ENCODE peak calls at places on chromosomes 1 and 21, in seven cellular contexts. K, X, W, Z, M, V and I are unnamed samples.

GRCh38 chr1:37476460-37477197 is 2.2 kb downstream of the ZC3H12A start:
- DNase-seq in K (peak; percentile 94), X (peak; percentile 76), W (peak; percentile 81), Z (peak; percentile 74), M (no peak), V (no peak), I (peak; percentile 60)

GRCh38 chr21:34845521-34846213 is 176.9 kb downstream of the CLIC6 start:
- DNase-seq in K (peak; percentile 87), X (no peak), W (no peak), Z (peak; percentile 95), M (peak; percentile 80), V (peak; percentile 51), I (peak; percentile 75)

GRCh38 chr1:24995121-24995520 is 65.0 kb upstream of the RUNX3 start:
- DNase-seq in K (no peak), X (peak; percentile 26), W (no peak), Z (no peak), M (no peak), V (no peak), I (no peak)

GRCh38 chr1:93964777-93965200 is 55.6 kb upstream of the GCLM start:
- DNase-seq in K (peak; percentile 90), X (no peak), W (no peak), Z (peak; percentile 40), M (peak; percentile 12), V (no peak), I (no peak)

GRCh38 chr21:15896501-15896900 is 166.7 kb downstream of the USP25 start:
- DNase-seq in K (no peak), X (no peak), W (no peak), Z (no peak), M (no peak), V (no peak), I (no peak)

GRCh38 chr1:230095938-230096337 is 28.9 kb downstream of the GALNT2 start:
- DNase-seq in K (no peak), X (no peak), W (no peak), Z (no peak), M (no peak), V (no peak), I (no peak)

GRCh38 chr1:195721210-195721971 is 886.8 kb downstream of the KCNT2 start:
- DNase-seq in K (no peak), X (no peak), W (no peak), Z (no peak), M (no peak), V (no peak), I (no peak)

GRCh38 chr21:35619184-35619583 is 441.1 kb downstream of the SETD4 start:
- DNase-seq in K (peak; percentile 68), X (no peak), W (no peak), Z (peak; percentile 43), M (no peak), V (no peak), I (peak; percentile 51)

GRCh38 chr1:201261771-201262547 is 21.3 kb upstream of the PKP1 start:
- DNase-seq in K (no peak), X (no peak), W (peak; percentile 14), Z (no peak), M (no peak), V (no peak), I (no peak)

GRCh38 chr1:93619507-93620168 is 62.0 kb downstream of the BCAR3 start:
- DNase-seq in K (no peak), X (no peak), W (no peak), Z (no peak), M (peak; percentile 21), V (no peak), I (no peak)

GRCh38 chr1:29521438-29521715 is 285.1 kb downstream of the PTPRU start:
- DNase-seq in K (no peak), X (no peak), W (no peak), Z (no peak), M (no peak), V (no peak), I (no peak)

GRCh38 chr1:168736450-168736980 is 7.5 kb upstream of the DPT start:
- DNase-seq in K (no peak), X (no peak), W (no peak), Z (no peak), M (no peak), V (no peak), I (no peak)

GRCh38 chr1:19360026-19360813 is 48.1 kb downstream of the SLC66A1 start:
- DNase-seq in K (no peak), X (no peak), W (no peak), Z (no peak), M (no peak), V (no peak), I (no peak)

GRCh38 chr1:157948547-157949152 is 44.8 kb upstream of the KIRREL1 start:
- DNase-seq in K (peak; percentile 50), X (no peak), W (no peak), Z (peak; percentile 33), M (peak; percentile 46), V (no peak), I (no peak)

GRCh38 chr1:233704125-233704881 is 90.4 kb downstream of the KCNK1 start:
- DNase-seq in K (peak; percentile 10), X (no peak), W (no peak), Z (peak; percentile 15), M (peak; percentile 4), V (no peak), I (no peak)

GRCh38 chr1:200875416-200875815 is 2.6 kb downstream of the GPR25 start:
- DNase-seq in K (no peak), X (no peak), W (no peak), Z (no peak), M (no peak), V (no peak), I (no peak)

GRCh38 chr1:19619697-19620384 is 24.3 kb upstream of the NBL1 start:
- DNase-seq in K (peak; percentile 37), X (no peak), W (no peak), Z (no peak), M (no peak), V (no peak), I (no peak)

GRCh38 chr1:4170548-4170947 is 270.5 kb upstream of the C1orf174 start:
- DNase-seq in K (no peak), X (no peak), W (no peak), Z (no peak), M (no peak), V (no peak), I (no peak)

GRCh38 chr21:43315244-43316137 is 111.4 kb downstream of the SIK1 start:
- DNase-seq in K (no peak), X (peak; percentile 45), W (no peak), Z (no peak), M (no peak), V (no peak), I (no peak)

GRCh38 chr1:95407864-95408291 is 173.9 kb downstream of the RWDD3 start:
- DNase-seq in K (no peak), X (no peak), W (no peak), Z (no peak), M (no peak), V (no peak), I (no peak)

GRCh38 chr1:231069333-231069732 is 29.3 kb upstream of the FAM89A start:
- DNase-seq in K (no peak), X (no peak), W (no peak), Z (no peak), M (no peak), V (no peak), I (no peak)

GRCh38 chr21:28768753-28769152 is 223.9 kb downstream of the LTN1 start:
- DNase-seq in K (no peak), X (no peak), W (no peak), Z (no peak), M (no peak), V (no peak), I (no peak)

GRCh38 chr1:220876511-220877347 is 2.5 kb upstream of the HLX start:
- DNase-seq in K (no peak), X (peak; percentile 56), W (no peak), Z (peak; percentile 55), M (no peak), V (no peak), I (no peak)
- H3K4me3 ChIP-seq in K (no peak overlapping the region), X (peak overlapping the region; percentile 22), W (no peak overlapping the region), Z (no peak overlapping the region), M (no peak overlapping the region), V (no peak overlapping the region), I (no peak overlapping the region)

DNA sequence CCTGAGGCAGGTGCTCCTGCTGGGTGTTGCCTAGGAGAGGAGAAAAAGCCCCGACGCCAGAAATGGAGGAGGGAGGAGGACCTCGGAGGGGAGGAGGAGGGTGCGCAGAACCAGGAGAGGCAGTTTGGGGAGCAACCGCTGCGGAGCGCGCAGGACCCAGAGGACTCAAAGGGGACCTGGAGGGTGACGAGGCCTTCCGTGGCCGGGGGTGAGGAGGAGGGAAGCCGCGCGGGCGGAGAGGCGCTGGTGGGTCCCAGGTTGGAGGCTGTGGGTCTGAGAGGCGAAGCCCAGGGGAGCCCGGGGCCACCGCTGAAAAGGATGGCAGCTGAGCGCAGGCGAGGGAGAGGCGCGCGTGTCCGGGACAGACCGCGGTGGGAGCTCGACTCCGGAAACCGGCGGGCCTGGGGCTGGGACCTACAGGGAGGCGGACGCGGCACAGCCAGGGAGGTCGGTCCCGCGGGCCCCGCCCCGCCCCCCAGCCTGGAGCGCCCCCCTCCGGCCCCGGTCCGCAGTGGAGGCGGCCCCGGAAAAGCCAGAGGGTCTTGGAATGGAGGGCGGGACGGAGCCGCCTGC is 15.1 kb downstream of the RNF223 start:
- DNase-seq in K (no peak), X (no peak), W (no peak), Z (no peak), M (peak; percentile 46), V (no peak), I (no peak)
- TF ChIP-seq CTCF in K (peak; percentile 4), X (no peak), W (no peak), Z (no peak), M (peak; percentile 43), V (peak; percentile 22), I (peak; percentile 2)

GRCh38 chr1:56576880-56577858 is 2.2 kb downstream of the PLPP3 start:
- DNase-seq in K (peak; percentile 62), X (no peak), W (no peak), Z (peak; percentile 64), M (no peak), V (no peak), I (no peak)
- H3K4me3 ChIP-seq in K (peak overlapping the region; percentile 94), X (peak overlapping the region; percentile 98), W (peak overlapping the region; percentile 90), Z (peak overlapping the region; percentile 82), M (no peak overlapping the region), V (peak overlapping the region; percentile 100), I (peak overlapping the region; percentile 82)

GRCh38 chr1:65112811-65113210 is 35.2 kb upstream of the AK4 start:
- DNase-seq in K (no peak), X (no peak), W (no peak), Z (no peak), M (no peak), V (no peak), I (no peak)

GRCh38 chr1:65113298-65113697 is 34.7 kb upstream of the AK4 start:
- DNase-seq in K (no peak), X (no peak), W (no peak), Z (no peak), M (no peak), V (no peak), I (no peak)

GRCh38 chr1:65105596-65105995 is 42.4 kb upstream of the AK4 start:
- DNase-seq in K (no peak), X (no peak), W (no peak), Z (no peak), M (no peak), V (no peak), I (no peak)

GRCh38 chr1:65108025-65108692 is 39.8 kb upstream of the AK4 start:
- DNase-seq in K (no peak), X (no peak), W (no peak), Z (no peak), M (no peak), V (no peak), I (no peak)

DNA sequence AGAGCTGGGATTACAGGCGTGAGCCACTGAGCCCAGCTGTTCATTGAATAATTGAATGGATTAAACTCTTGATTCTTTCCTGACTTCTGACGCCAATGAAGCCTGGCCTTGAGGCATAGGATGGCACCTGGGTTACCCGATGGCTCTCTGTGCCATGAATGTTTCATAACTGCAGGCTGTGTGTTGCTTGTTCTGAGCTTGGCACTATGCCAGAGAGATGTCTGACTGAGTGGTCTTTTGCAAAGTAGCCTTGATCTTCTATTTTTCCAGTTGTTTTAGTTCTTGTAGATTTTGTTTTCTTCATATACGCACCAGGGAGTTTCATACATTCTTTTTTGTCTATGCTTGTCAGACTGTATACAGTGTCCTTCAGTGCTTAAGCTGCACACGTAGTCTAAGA is 38.5 kb upstream of the AK4 start:
- DNase-seq in K (no peak), X (no peak), W (no peak), Z (no peak), M (no peak), V (no peak), I (no peak)
- TF ChIP-seq CTCF in K (no peak), X (no peak), W (no peak), Z (no peak), M (no peak), V (no peak), I (no peak)